ENCODE peak calls at places on chromosomes 16 and 17, in six cellular contexts. E is activated T-cell treated with anti-CD3 and anti-CD28 coated beads for 1 hour, V is PC-3, N is left ventricle myocardium inferior, D is A549, K is omental fat pad. Y is an unnamed sample.

GRCh38 chr17:27601069-27601974 is 29.7 kb upstream of the LGALS9 start:
- DNase-seq in N (peak; percentile 73), E (peak; percentile 82), D (peak; percentile 77), K (peak; percentile 100), V (peak; percentile 85), Y (peak; percentile 27)

GRCh38 chr16:11329080-11329491 is 16.2 kb upstream of the RMI2 start:
- DNase-seq in D (no peak), E (no peak), N (no peak), K (no peak), V (peak; percentile 19), Y (no peak)

GRCh38 chr17:27463235-27463677 is 7.0 kb downstream of the KSR1 start:
- DNase-seq in V (no peak), K (no peak), D (no peak), N (no peak), E (no peak), Y (no peak)

GRCh38 chr16:3578610-3579551 is 1.7 kb upstream of the NLRC3 start:
- DNase-seq in V (no peak), N (no peak), D (no peak), K (no peak), E (peak; percentile 40), Y (no peak)

GRCh38 chr17:14061666-14062560 is 7.4 kb upstream of the COX10 start:
- DNase-seq in D (no peak), E (no peak), V (peak; percentile 93), N (no peak), K (no peak), Y (peak; percentile 82)

GRCh38 chr17:67891481-67892119 is 66.3 kb downstream of the BPTF start:
- DNase-seq in N (no peak), K (no peak), V (peak; percentile 73), E (no peak), D (peak; percentile 68), Y (peak; percentile 19)

GRCh38 chr17:34487616-34488015 is 91.8 kb upstream of the TMEM132E start:
- DNase-seq in N (no peak), V (no peak), D (no peak), K (no peak), E (no peak), Y (no peak)

GRCh38 chr17:47889734-47890529 is 6.1 kb upstream of the SP2 start:
- DNase-seq in V (peak; percentile 93), E (peak; percentile 96), N (peak; percentile 89), D (peak; percentile 90), K (peak; percentile 95), Y (peak; percentile 65)

GRCh38 chr17:63685021-63685420 is 14.9 kb downstream of the LIMD2 start:
- DNase-seq in D (no peak), K (no peak), N (no peak), E (no peak), V (no peak), Y (peak; percentile 59)